ENCODE peak calls at places on chromosomes 4 and X, in ten cellular contexts. Y is sigmoid colon, G is uterus, F is GM13977, B is tibial artery, Q is bronchial epithelial cell, A is OCI-LY7, L is Calu3, U is left lung, S is MCF 10A. K is an unnamed sample.

GRCh38 chrX:119482497-119483480 is 14.5 kb downstream of the SLC25A5 start:
- DNase-seq in U (peak), S (peak), L (peak), G (peak), F (peak), B (peak), A (no peak), Y (peak), Q (peak), K (peak)

GRCh38 chr4:101014417-101014816 is 332.9 kb downstream of the PPP3CA start:
- DNase-seq in B (no peak), U (no peak), G (no peak), L (no peak), Q (no peak), A (no peak), F (peak), Y (no peak), S (no peak), K (no peak)

GRCh38 chr4:112230879-112231778 is 458 bp upstream of the AP1AR start:
- DNase-seq in Q (peak), U (peak), F (peak), Y (peak), S (peak), B (peak), A (peak), G (peak), L (peak), K (peak)

GRCh38 chr4:140469806-140470733 is 28.0 kb downstream of the MGAT4D start:
- DNase-seq in F (no peak), G (no peak), U (no peak), S (no peak), L (no peak), A (no peak), B (no peak), Q (no peak), Y (no peak), K (no peak)

GRCh38 chr4:151259752-151260151 is 17.2 kb upstream of the PRSS48 start:
- DNase-seq in A (no peak), B (no peak), G (no peak), S (no peak), U (no peak), Y (no peak), F (no peak), L (no peak), Q (no peak), K (no peak)

GRCh38 chr4:22485751-22486150 is 30.1 kb downstream of the ADGRA3 start:
- DNase-seq in U (no peak), S (peak), A (no peak), G (no peak), L (no peak), Y (no peak), F (no peak), B (no peak), Q (peak), K (no peak)

GRCh38 chr4:38523524-38524448 is 140.2 kb upstream of the KLF3 start:
- DNase-seq in S (no peak), L (no peak), A (no peak), F (peak), G (no peak), B (no peak), Q (peak), U (peak), Y (no peak), K (no peak)

GRCh38 chr4:82394896-82395295 is 21.1 kb upstream of the HNRNPD start:
- DNase-seq in Y (no peak), B (no peak), Q (peak), S (peak), A (no peak), G (no peak), U (no peak), L (peak), F (no peak), K (no peak)

GRCh38 chr4:87375719-87376291 is 15.2 kb downstream of the HSD17B11 start:
- DNase-seq in U (no peak), A (peak), G (no peak), Y (peak), B (no peak), L (no peak), F (no peak), S (peak), Q (peak), K (no peak)

GRCh38 chrX:3244955-3245354 is 101.5 kb downstream of the MXRA5 start:
- DNase-seq in S (peak), A (no peak), B (no peak), F (no peak), Y (no peak), Q (peak), L (peak), U (no peak), G (no peak), K (no peak)

GRCh38 chr4:2852481-2852881 is 8.8 kb downstream of the ADD1 start:
- DNase-seq in Y (no peak), G (no peak), B (no peak), L (no peak), U (no peak), F (no peak), A (peak), S (no peak), Q (no peak), K (no peak)

GRCh38 chrX:53678667-53679066 is 7.9 kb downstream of the HUWE1 start:
- DNase-seq in G (no peak), L (no peak), B (no peak), Q (peak), A (no peak), Y (no peak), F (no peak), S (peak), U (no peak), K (no peak)

GRCh38 chr4:182245541-182246245 is 2.5 kb downstream of the TENM3 start:
- DNase-seq in F (no peak), Q (no peak), B (no peak), U (no peak), Y (no peak), S (peak), A (no peak), G (no peak), L (no peak), K (no peak)

GRCh38 chr4:29983890-29984289 is 736.3 kb upstream of the PCDH7 start:
- DNase-seq in A (no peak), Y (no peak), Q (no peak), U (no peak), L (no peak), S (peak), G (no peak), F (no peak), B (no peak), K (no peak)

GRCh38 chrX:30971761-30972603 is 82.9 kb upstream of the TAB3 start:
- DNase-seq in Q (peak), F (peak), L (peak), Y (no peak), G (no peak), A (peak), B (no peak), S (peak), U (no peak), K (no peak)

GRCh38 chr4:182062936-182063335 is 180.3 kb upstream of the TENM3 start:
- DNase-seq in Q (peak), G (no peak), A (no peak), F (no peak), L (no peak), Y (no peak), U (no peak), B (no peak), S (peak), K (no peak)

GRCh38 chr4:143184503-143185252 is at the start of gene USP38:
- DNase-seq in F (peak), A (peak), G (peak), L (peak), S (peak), U (peak), Q (peak), B (peak), Y (peak), K (peak)
- TF ChIP-seq CTCF in F (no peak), A (peak), G (no peak), L (no peak), S (no peak), U (no peak), Q (peak), B (no peak), Y (no peak), K (no peak)

GRCh38 chr4:8840816-8841455 is 30.7 kb downstream of the HMX1 start:
- DNase-seq in S (no peak), U (peak), B (peak), Y (peak), L (no peak), G (peak), Q (no peak), F (no peak), A (no peak), K (no peak)
- TF ChIP-seq CTCF in S (no peak), U (no peak), B (no peak), Y (no peak), L (no peak), G (no peak), Q (no peak), F (no peak), A (no peak), K (no peak)

GRCh38 chr4:116183241-116183640 is 902.1 kb downstream of the TRAM1L1 start:
- DNase-seq in Y (no peak), G (no peak), L (no peak), F (no peak), S (no peak), Q (no peak), A (no peak), U (no peak), B (no peak), K (no peak)

DNA sequence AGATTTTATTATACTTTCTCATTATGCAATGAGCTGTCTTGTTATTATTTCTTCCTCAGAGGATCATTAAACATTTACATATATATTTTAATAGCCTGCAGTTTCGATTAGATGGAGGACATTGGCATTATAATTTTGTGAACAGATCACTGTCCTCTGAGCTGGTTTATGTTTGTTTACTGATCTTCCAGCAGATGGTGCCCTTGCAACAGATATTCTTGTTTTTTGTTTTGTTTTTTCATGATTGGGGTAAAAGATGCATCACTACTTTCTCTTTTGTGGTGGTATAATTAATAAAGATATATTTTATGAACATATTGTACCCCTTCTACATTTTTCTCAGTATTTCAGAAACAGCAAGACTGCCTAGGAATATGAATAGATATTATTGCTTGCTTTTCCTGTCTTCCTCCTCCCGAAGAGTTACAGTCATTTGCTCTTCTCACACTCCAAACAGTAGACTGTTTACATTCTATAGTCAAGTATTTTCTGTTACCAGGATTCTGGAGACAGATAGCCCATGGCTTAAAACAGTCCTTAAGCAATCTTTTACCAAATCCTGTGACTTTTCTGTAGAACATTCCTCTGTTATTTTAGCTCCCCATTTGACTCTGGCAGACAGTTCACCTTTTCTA is 905.2 kb downstream of the TRAM1L1 start:
- DNase-seq in B (no peak), Y (no peak), F (peak), Q (peak), A (peak), S (peak), U (no peak), L (peak), G (no peak), K (no peak)
- TF ChIP-seq CTCF in B (no peak), Y (no peak), F (peak), Q (peak), A (peak), S (peak), U (no peak), L (peak), G (no peak), K (peak)

GRCh38 chr4:71050809-71051208 is 57.4 kb downstream of the DCK start:
- DNase-seq in S (no peak), L (no peak), F (no peak), B (no peak), A (no peak), Q (no peak), Y (no peak), U (no peak), G (no peak), K (no peak)
- TF ChIP-seq CTCF in S (no peak), L (no peak), F (no peak), B (no peak), A (peak), Q (no peak), Y (no peak), U (no peak), G (no peak), K (no peak)

GRCh38 chr4:168981460-168981859 is 28.6 kb downstream of the CBR4 start:
- DNase-seq in G (no peak), L (no peak), U (no peak), A (no peak), Y (no peak), S (no peak), B (no peak), F (no peak), Q (peak), K (no peak)
- TF ChIP-seq CTCF in G (no peak), L (no peak), U (no peak), A (no peak), Y (no peak), S (no peak), B (no peak), F (no peak), Q (no peak), K (no peak)

GRCh38 chr4:11698846-11699590 is 270.3 kb upstream of the HS3ST1 start:
- DNase-seq in L (no peak), Q (peak), Y (no peak), U (no peak), S (peak), B (no peak), G (no peak), A (no peak), F (no peak), K (no peak)

GRCh38 chr4:11700751-11701226 is 272.1 kb upstream of the HS3ST1 start:
- DNase-seq in F (no peak), U (no peak), Q (peak), S (peak), G (no peak), B (no peak), Y (no peak), L (no peak), A (no peak), K (no peak)

GRCh38 chr4:11702886-11703555 is 274.3 kb upstream of the HS3ST1 start:
- DNase-seq in B (no peak), Q (peak), Y (no peak), A (no peak), F (no peak), U (no peak), L (no peak), G (no peak), S (peak), K (no peak)

GRCh38 chr4:11701978-11702377 is 273.3 kb upstream of the HS3ST1 start:
- DNase-seq in A (no peak), Y (no peak), L (no peak), S (no peak), Q (no peak), B (no peak), F (no peak), G (no peak), U (no peak), K (no peak)

GRCh38 chr4:11704136-11704535 is 275.4 kb upstream of the HS3ST1 start:
- DNase-seq in B (no peak), Y (no peak), U (no peak), G (no peak), L (no peak), F (no peak), A (no peak), S (peak), Q (peak), K (no peak)
- TF ChIP-seq CTCF in B (no peak), Y (no peak), U (no peak), G (no peak), L (no peak), F (no peak), A (no peak), S (no peak), Q (no peak), K (no peak)

DNA sequence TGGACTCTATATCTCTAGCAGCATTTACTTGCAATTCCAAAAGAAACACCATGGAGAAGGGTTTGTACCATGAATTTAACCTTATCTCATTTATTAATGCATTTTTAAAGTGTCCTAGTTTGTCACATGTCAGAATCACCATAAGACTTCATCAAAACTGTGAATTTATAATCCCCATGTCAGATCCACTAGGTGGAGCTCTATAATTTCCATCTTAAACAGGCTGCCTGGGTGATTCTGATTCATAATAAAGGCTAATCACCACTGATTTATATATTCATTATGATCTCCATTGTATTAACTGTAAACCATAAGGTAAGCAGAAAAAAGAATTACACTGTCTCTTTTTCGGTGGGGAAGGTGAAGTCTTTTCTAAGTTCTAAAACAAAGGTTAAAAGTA is 4.0 kb downstream of the TCEAL2 start:
- DNase-seq in F (peak), B (no peak), U (no peak), Y (no peak), L (no peak), A (peak), Q (peak), S (peak), G (no peak), K (no peak)
- TF ChIP-seq CTCF in F (peak), B (no peak), U (no peak), Y (no peak), L (no peak), A (peak), Q (no peak), S (peak), G (peak), K (peak)

DNA sequence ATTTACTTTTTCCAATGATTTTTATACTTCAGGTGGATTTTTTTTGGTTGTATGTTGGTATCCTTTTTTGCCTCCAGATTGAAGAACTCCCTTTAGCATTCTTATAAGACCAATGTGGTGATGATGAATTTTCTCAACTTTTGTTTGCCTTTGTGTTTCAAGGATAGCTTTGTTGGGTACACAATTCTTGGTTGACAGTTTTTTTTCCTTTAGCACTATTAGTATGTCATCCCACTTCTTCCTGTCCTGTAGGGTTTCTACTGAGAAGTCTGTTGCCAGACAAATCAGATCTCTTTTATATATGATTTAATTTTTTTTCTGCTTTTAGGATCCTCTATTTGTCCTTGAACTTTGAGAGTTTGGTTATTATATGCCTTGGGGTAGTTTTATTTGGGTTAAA is 463.0 kb upstream of the GALNT7 start:
- DNase-seq in B (no peak), Y (no peak), U (no peak), L (no peak), Q (no peak), F (no peak), G (no peak), S (no peak), A (no peak), K (no peak)
- TF ChIP-seq CTCF in B (no peak), Y (no peak), U (no peak), L (no peak), Q (no peak), F (no peak), G (no peak), S (no peak), A (no peak), K (no peak)

GRCh38 chrX:72573158-72573511 is 492 bp upstream of the HDAC8 start:
- DNase-seq in Y (no peak), B (no peak), U (no peak), S (no peak), Q (no peak), L (no peak), A (no peak), G (no peak), F (no peak), K (no peak)
- TF ChIP-seq CTCF in Y (no peak), B (no peak), U (no peak), S (no peak), Q (no peak), L (no peak), A (peak), G (no peak), F (no peak), K (no peak)

DNA sequence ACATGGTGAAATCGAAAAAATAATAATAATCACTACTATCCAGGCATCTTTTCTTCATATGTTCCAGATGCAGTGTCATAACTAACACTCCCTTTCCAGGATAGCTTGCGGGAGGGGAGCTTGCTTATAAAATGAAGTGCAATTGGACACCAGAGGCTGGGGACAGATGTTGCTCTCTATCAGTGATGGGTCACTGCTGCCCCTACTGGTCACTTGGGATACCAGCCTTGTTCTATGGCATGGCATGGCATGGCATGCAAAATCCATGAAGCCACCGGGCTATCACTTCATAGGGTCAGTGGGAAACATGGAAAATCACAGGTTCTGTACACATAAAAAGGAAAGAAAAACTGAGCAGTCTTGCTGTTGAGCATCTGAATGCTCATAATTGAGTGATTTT is 168.1 kb downstream of the GLRA2 start:
- DNase-seq in L (peak), Q (peak), F (peak), Y (no peak), G (no peak), B (no peak), A (peak), S (peak), U (no peak), K (no peak)
- TF ChIP-seq CTCF in L (peak), Q (peak), F (peak), Y (no peak), G (peak), B (no peak), A (peak), S (peak), U (peak), K (peak)

K was measured in osteocyte.